ENCODE peak calls at places on chromosomes 11 and 22, in six cellular contexts. One of them, this sample, is unnamed.

GRCh38 chr11:19906126-19906525 is 193.5 kb downstream of the NAV2 start:
- DNase-seq in astrocyte of the spinal cord: no peak
- DNase-seq in kidney epithelial cell: no peak
- DNase-seq in foreskin fibroblast: no peak
- DNase-seq in heart left ventricle: no peak
- DNase-seq in glutamatergic neuron: no peak
- DNase-seq in this sample: no peak

GRCh38 chr22:39138357-39138997 is 14.0 kb downstream of the CBX7 start:
- DNase-seq in glutamatergic neuron: no peak
- DNase-seq in astrocyte of the spinal cord: no peak
- DNase-seq in foreskin fibroblast: no peak
- DNase-seq in heart left ventricle: no peak
- DNase-seq in kidney epithelial cell: no peak
- DNase-seq in this sample: peak

GRCh38 chr11:36304349-36304748 is 8.3 kb downstream of the PRR5L start:
- DNase-seq in foreskin fibroblast: no peak
- DNase-seq in astrocyte of the spinal cord: no peak
- DNase-seq in heart left ventricle: no peak
- DNase-seq in kidney epithelial cell: no peak
- DNase-seq in glutamatergic neuron: no peak
- DNase-seq in this sample: no peak

GRCh38 chr11:6653656-6654055 is 2.0 kb downstream of the DCHS1 start:
- DNase-seq in kidney epithelial cell: no peak
- DNase-seq in foreskin fibroblast: no peak
- DNase-seq in heart left ventricle: no peak
- DNase-seq in glutamatergic neuron: no peak
- DNase-seq in astrocyte of the spinal cord: no peak
- DNase-seq in this sample: no peak

GRCh38 chr11:43942651-43943356 is 367 bp downstream of the C11orf96 start:
- DNase-seq in astrocyte of the spinal cord: peak
- DNase-seq in foreskin fibroblast: no peak
- DNase-seq in heart left ventricle: no peak
- DNase-seq in kidney epithelial cell: no peak
- DNase-seq in glutamatergic neuron: peak
- DNase-seq in this sample: peak

GRCh38 chr11:126034026-126034822 is 28.4 kb downstream of the CDON start:
- DNase-seq in glutamatergic neuron: no peak
- DNase-seq in kidney epithelial cell: no peak
- DNase-seq in heart left ventricle: no peak
- DNase-seq in astrocyte of the spinal cord: no peak
- DNase-seq in foreskin fibroblast: no peak
- DNase-seq in this sample: no peak

GRCh38 chr22:17562906-17563870 is at the start of gene SLC25A18:
- DNase-seq in kidney epithelial cell: no peak
- DNase-seq in foreskin fibroblast: no peak
- DNase-seq in astrocyte of the spinal cord: no peak
- DNase-seq in glutamatergic neuron: peak
- DNase-seq in heart left ventricle: peak
- DNase-seq in this sample: peak

GRCh38 chr22:32808038-32808445 is 6.5 kb downstream of the TIMP3 start:
- DNase-seq in astrocyte of the spinal cord: no peak
- DNase-seq in foreskin fibroblast: no peak
- DNase-seq in kidney epithelial cell: no peak
- DNase-seq in glutamatergic neuron: no peak
- DNase-seq in heart left ventricle: no peak
- DNase-seq in this sample: no peak

GRCh38 chr11:65309006-65309405 is 5.7 kb upstream of the CDC42EP2 start:
- DNase-seq in heart left ventricle: no peak
- DNase-seq in glutamatergic neuron: peak
- DNase-seq in astrocyte of the spinal cord: no peak
- DNase-seq in foreskin fibroblast: no peak
- DNase-seq in kidney epithelial cell: no peak
- DNase-seq in this sample: no peak

GRCh38 chr11:63866211-63866610 is 27.3 kb downstream of the MARK2 start:
- DNase-seq in glutamatergic neuron: no peak
- DNase-seq in heart left ventricle: peak
- DNase-seq in kidney epithelial cell: no peak
- DNase-seq in astrocyte of the spinal cord: peak
- DNase-seq in foreskin fibroblast: peak
- DNase-seq in this sample: no peak

GRCh38 chr22:22720201-22720723 is 75.8 kb downstream of the GGTLC2 start:
- DNase-seq in glutamatergic neuron: peak
- DNase-seq in kidney epithelial cell: no peak
- DNase-seq in foreskin fibroblast: peak
- DNase-seq in heart left ventricle: no peak
- DNase-seq in astrocyte of the spinal cord: peak
- DNase-seq in this sample: peak

GRCh38 chr11:46382644-46383403 is 1.4 kb downstream of the MDK start:
- DNase-seq in astrocyte of the spinal cord: no peak
- DNase-seq in glutamatergic neuron: peak
- DNase-seq in heart left ventricle: no peak
- DNase-seq in kidney epithelial cell: no peak
- DNase-seq in foreskin fibroblast: no peak
- DNase-seq in this sample: peak

GRCh38 chr11:56172256-56172835 is 4.1 kb upstream of the OR5J2 start:
- DNase-seq in foreskin fibroblast: no peak
- DNase-seq in glutamatergic neuron: no peak
- DNase-seq in heart left ventricle: no peak
- DNase-seq in astrocyte of the spinal cord: no peak
- DNase-seq in kidney epithelial cell: no peak
- DNase-seq in this sample: no peak

GRCh38 chr22:20507253-20508066 is at the start of gene MED15:
- DNase-seq in foreskin fibroblast: peak
- DNase-seq in glutamatergic neuron: peak
- DNase-seq in heart left ventricle: peak
- DNase-seq in astrocyte of the spinal cord: peak
- DNase-seq in kidney epithelial cell: no peak
- DNase-seq in this sample: peak

GRCh38 chr22:31556627-31557203 is 60.4 kb downstream of the SFI1 start:
- DNase-seq in astrocyte of the spinal cord: peak
- DNase-seq in foreskin fibroblast: peak
- DNase-seq in heart left ventricle: no peak
- DNase-seq in kidney epithelial cell: no peak
- DNase-seq in glutamatergic neuron: no peak
- DNase-seq in this sample: peak

GRCh38 chr11:129724866-129725265 is 90.8 kb upstream of the TMEM45B start:
- DNase-seq in astrocyte of the spinal cord: no peak
- DNase-seq in heart left ventricle: no peak
- DNase-seq in glutamatergic neuron: no peak
- DNase-seq in kidney epithelial cell: no peak
- DNase-seq in foreskin fibroblast: no peak
- DNase-seq in this sample: no peak

GRCh38 chr11:132258865-132259264 is 888.5 kb downstream of the NTM start:
- DNase-seq in heart left ventricle: no peak
- DNase-seq in glutamatergic neuron: no peak
- DNase-seq in kidney epithelial cell: no peak
- DNase-seq in foreskin fibroblast: no peak
- DNase-seq in astrocyte of the spinal cord: peak
- DNase-seq in this sample: no peak

GRCh38 chr11:35525501-35526175 is at the start of gene PAMR1:
- DNase-seq in kidney epithelial cell: no peak
- DNase-seq in astrocyte of the spinal cord: peak
- DNase-seq in heart left ventricle: peak
- DNase-seq in glutamatergic neuron: peak
- DNase-seq in foreskin fibroblast: peak
- DNase-seq in this sample: peak

GRCh38 chr22:37549704-37550059 is 10.6 kb upstream of the CDC42EP1 start:
- DNase-seq in astrocyte of the spinal cord: peak
- DNase-seq in kidney epithelial cell: no peak
- DNase-seq in glutamatergic neuron: no peak
- DNase-seq in foreskin fibroblast: peak
- DNase-seq in heart left ventricle: no peak
- DNase-seq in this sample: peak

GRCh38 chr11:69770525-69770924 is 4.6 kb downstream of the FGF4 start:
- DNase-seq in foreskin fibroblast: no peak
- DNase-seq in heart left ventricle: no peak
- DNase-seq in kidney epithelial cell: no peak
- DNase-seq in glutamatergic neuron: no peak
- DNase-seq in astrocyte of the spinal cord: no peak
- DNase-seq in this sample: peak

GRCh38 chr11:11806074-11806473 is 35.7 kb upstream of the USP47 start:
- DNase-seq in glutamatergic neuron: no peak
- DNase-seq in kidney epithelial cell: no peak
- DNase-seq in astrocyte of the spinal cord: no peak
- DNase-seq in foreskin fibroblast: no peak
- DNase-seq in heart left ventricle: no peak
- DNase-seq in this sample: no peak

GRCh38 chr11:65961267-65962135 is at the start of gene SART1:
- DNase-seq in foreskin fibroblast: peak
- DNase-seq in kidney epithelial cell: peak
- DNase-seq in glutamatergic neuron: peak
- DNase-seq in astrocyte of the spinal cord: peak
- DNase-seq in heart left ventricle: peak
- DNase-seq in this sample: peak

GRCh38 chr22:41589260-41589600 is 410 bp downstream of the PMM1 start:
- DNase-seq in heart left ventricle: no peak
- DNase-seq in glutamatergic neuron: peak
- DNase-seq in kidney epithelial cell: no peak
- DNase-seq in foreskin fibroblast: no peak
- DNase-seq in astrocyte of the spinal cord: no peak
- DNase-seq in this sample: peak

GRCh38 chr11:73321342-73322110 is 13.4 kb downstream of the ARHGEF17 start:
- DNase-seq in heart left ventricle: peak
- DNase-seq in foreskin fibroblast: peak
- DNase-seq in kidney epithelial cell: no peak
- DNase-seq in astrocyte of the spinal cord: peak
- DNase-seq in glutamatergic neuron: peak
- DNase-seq in this sample: peak

GRCh38 chr11:65311197-65311631 is 3.5 kb upstream of the CDC42EP2 start:
- DNase-seq in glutamatergic neuron: no peak
- DNase-seq in kidney epithelial cell: no peak
- DNase-seq in heart left ventricle: no peak
- DNase-seq in astrocyte of the spinal cord: peak
- DNase-seq in foreskin fibroblast: no peak
- DNase-seq in this sample: peak

GRCh38 chr11:8813658-8814057 is 97.3 kb upstream of the AKIP1 start:
- DNase-seq in foreskin fibroblast: peak
- DNase-seq in heart left ventricle: peak
- DNase-seq in astrocyte of the spinal cord: peak
- DNase-seq in kidney epithelial cell: no peak
- DNase-seq in glutamatergic neuron: peak
- DNase-seq in this sample: peak

GRCh38 chr11:70731670-70732492 is 333.6 kb downstream of the CTTN start:
- DNase-seq in foreskin fibroblast: no peak
- DNase-seq in astrocyte of the spinal cord: no peak
- DNase-seq in glutamatergic neuron: no peak
- DNase-seq in kidney epithelial cell: no peak
- DNase-seq in heart left ventricle: no peak
- DNase-seq in this sample: peak

This sample was measured in H7.